ENCODE peak calls at places on chromosomes 16 and 17, in ten cellular contexts. O is stomach, B is transverse colon, U is Peyer's patch, Z is right lobe of liver, N is A549, A is breast epithelium, E is body of pancreas, Q is spleen, K is HCT116. S is an unnamed sample.

GRCh38 chr16:50281391-50282009 is 15.1 kb downstream of the ADCY7 start:
- DNase-seq in O (no peak), B (no peak), U (no peak), Z (peak), N (no peak), A (no peak), E (no peak), Q (peak), K (no peak), S (peak)

GRCh38 chr16:29148867-29149272 is 164.0 kb downstream of the LAT start:
- DNase-seq in O (peak), B (peak), U (peak), Z (peak), N (no peak), A (peak), E (no peak), Q (peak), K (no peak), S (no peak)

GRCh38 chr17:54085934-54086333 is 263.2 kb downstream of the KIF2B start:
- DNase-seq in O (no peak), B (no peak), U (no peak), Z (no peak), N (no peak), A (no peak), E (no peak), Q (no peak), K (no peak), S (no peak)

GRCh38 chr17:67180275-67180674 is 64.7 kb downstream of the HELZ start:
- DNase-seq in O (no peak), B (no peak), U (no peak), Z (no peak), N (no peak), A (no peak), E (no peak), Q (no peak), K (no peak), S (no peak)

GRCh38 chr17:79573196-79573929 is 37.5 kb downstream of the RBFOX3 start:
- DNase-seq in O (no peak), B (no peak), U (no peak), Z (no peak), N (peak), A (no peak), E (no peak), Q (peak), K (no peak), S (no peak)

GRCh38 chr17:59373879-59374495 is 42.5 kb downstream of the YPEL2 start:
- DNase-seq in O (no peak), B (no peak), U (no peak), Z (no peak), N (no peak), A (no peak), E (no peak), Q (no peak), K (no peak), S (no peak)

GRCh38 chr16:74774223-74775139 is at the start of gene FA2H:
- DNase-seq in O (peak), B (peak), U (peak), Z (peak), N (peak), A (peak), E (peak), Q (peak), K (peak), S (peak)

GRCh38 chr16:71421911-71422310 is 19.9 kb downstream of the TLE7 start:
- DNase-seq in O (no peak), B (peak), U (no peak), Z (no peak), N (peak), A (no peak), E (peak), Q (peak), K (peak), S (no peak)

GRCh38 chr17:12104831-12105230 is 84.2 kb downstream of the MAP2K4 start:
- DNase-seq in O (no peak), B (no peak), U (no peak), Z (no peak), N (no peak), A (no peak), E (no peak), Q (no peak), K (no peak), S (no peak)

GRCh38 chr17:68310141-68310540 is 18.8 kb downstream of the ARSG start:
- DNase-seq in O (no peak), B (no peak), U (no peak), Z (no peak), N (no peak), A (no peak), E (no peak), Q (no peak), K (peak), S (no peak)

GRCh38 chr17:34958438-34958837 is 2.8 kb downstream of the CCT6B start:
- DNase-seq in O (no peak), B (no peak), U (no peak), Z (no peak), N (no peak), A (no peak), E (no peak), Q (no peak), K (no peak), S (no peak)

DNA sequence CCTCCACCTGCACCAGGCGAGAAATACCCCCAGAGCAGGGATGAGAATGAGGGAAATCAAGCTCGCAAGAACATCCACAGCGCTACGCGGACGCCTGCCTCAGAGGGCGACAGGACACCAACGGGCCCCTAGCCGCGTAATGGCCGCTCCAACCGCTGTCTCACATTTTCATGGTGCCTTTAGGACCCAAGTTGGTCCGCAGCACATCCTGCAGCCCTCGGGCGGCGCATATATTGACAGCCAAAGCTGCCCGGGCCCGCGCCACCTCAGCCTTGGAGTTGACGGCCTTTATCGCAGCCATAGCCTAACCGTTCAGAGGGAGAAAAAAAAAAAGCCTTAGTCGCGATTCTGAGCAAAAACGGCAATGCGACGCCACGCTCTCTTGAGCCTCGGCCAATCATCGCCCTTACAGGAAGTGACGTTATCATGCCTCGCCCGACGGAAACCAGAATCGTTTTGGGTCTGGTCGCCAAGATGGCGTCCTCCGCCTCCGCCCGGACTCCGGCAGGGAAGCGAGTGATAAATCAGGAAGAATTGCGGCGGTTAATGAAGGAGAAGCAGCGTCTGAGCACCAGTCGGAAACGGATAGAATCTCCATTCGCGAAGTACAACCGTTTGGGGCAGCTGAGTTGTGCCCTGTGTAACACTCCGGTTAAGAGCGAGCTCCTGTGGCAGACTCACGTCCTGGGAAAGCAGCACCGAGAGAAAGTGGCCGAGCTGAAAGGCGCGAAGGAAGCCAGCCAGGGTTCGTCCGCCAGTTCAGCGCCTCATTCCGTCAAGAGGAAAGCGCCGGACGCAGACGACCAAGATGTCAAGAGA is at the start of the genes CCT6B and ZNF830:
- DNase-seq in O (peak), B (peak), U (peak), Z (peak), N (peak), A (peak), E (peak), Q (peak), K (peak), S (peak)
- TF ChIP-seq POLR2A in O (peak), B (peak), U (peak), Z (peak), N (peak), A (peak), E (peak), Q (peak), K (peak), S (peak)

GRCh38 chr17:45942284-45942683 is 47.9 kb downstream of the MAPT start:
- DNase-seq in O (peak), B (peak), U (no peak), Z (peak), N (no peak), A (peak), E (peak), Q (no peak), K (no peak), S (no peak)
- TF ChIP-seq POLR2A in O (no peak), B (no peak), U (no peak), Z (no peak), N (no peak), A (no peak), E (no peak), Q (no peak), K (no peak), S (no peak)

GRCh38 chr16:3168706-3169105 is 19.3 kb upstream of the OR1F1 start:
- DNase-seq in O (no peak), B (no peak), U (no peak), Z (no peak), N (no peak), A (no peak), E (no peak), Q (no peak), K (no peak), S (no peak)

GRCh38 chr16:3165111-3165822 is 22.7 kb upstream of the OR1F1 start:
- DNase-seq in O (no peak), B (no peak), U (no peak), Z (no peak), N (no peak), A (no peak), E (no peak), Q (peak), K (no peak), S (no peak)

GRCh38 chr16:3161235-3162018 is 26.6 kb upstream of the OR1F1 start:
- DNase-seq in O (no peak), B (peak), U (no peak), Z (no peak), N (peak), A (no peak), E (no peak), Q (peak), K (no peak), S (no peak)

GRCh38 chr16:3166505-3166886 is 21.5 kb upstream of the OR1F1 start:
- DNase-seq in O (no peak), B (no peak), U (no peak), Z (no peak), N (no peak), A (no peak), E (no peak), Q (no peak), K (no peak), S (no peak)

GRCh38 chr16:3164121-3164991 is 23.6 kb upstream of the OR1F1 start:
- DNase-seq in O (no peak), B (no peak), U (no peak), Z (no peak), N (no peak), A (no peak), E (no peak), Q (peak), K (no peak), S (no peak)
- TF ChIP-seq POLR2A in O (no peak), B (no peak), U (no peak), Z (no peak), N (no peak), A (no peak), E (no peak), Q (no peak), K (no peak), S (no peak)

GRCh38 chr17:40459646-40460584 is 16.7 kb downstream of the IGFBP4 start:
- DNase-seq in O (no peak), B (no peak), U (no peak), Z (no peak), N (peak), A (no peak), E (no peak), Q (no peak), K (no peak), S (no peak)

GRCh38 chr17:40460585-40460975 is 17.3 kb downstream of the IGFBP4 start:
- DNase-seq in O (no peak), B (no peak), U (no peak), Z (no peak), N (no peak), A (no peak), E (no peak), Q (no peak), K (no peak), S (no peak)

GRCh38 chr17:40461774-40462342 is 18.6 kb downstream of the IGFBP4 start:
- DNase-seq in O (no peak), B (no peak), U (no peak), Z (no peak), N (peak), A (no peak), E (no peak), Q (no peak), K (no peak), S (no peak)

GRCh38 chr17:40462343-40463121 is 19.3 kb downstream of the IGFBP4 start:
- DNase-seq in O (no peak), B (no peak), U (no peak), Z (no peak), N (peak), A (no peak), E (no peak), Q (no peak), K (no peak), S (no peak)

GRCh38 chr17:40461036-40461721 is 17.9 kb downstream of the IGFBP4 start:
- DNase-seq in O (no peak), B (no peak), U (no peak), Z (no peak), N (peak), A (no peak), E (no peak), Q (no peak), K (no peak), S (no peak)
- TF ChIP-seq POLR2A in O (no peak), B (no peak), U (no peak), Z (no peak), N (no peak), A (no peak), E (no peak), Q (no peak), K (no peak), S (no peak)

GRCh38 chr17:41679740-41680425 is 8.8 kb upstream of the EIF1 start:
- DNase-seq in O (no peak), B (no peak), U (no peak), Z (no peak), N (no peak), A (no peak), E (no peak), Q (no peak), K (no peak), S (no peak)

GRCh38 chr17:41681776-41682175 is 6.9 kb upstream of the EIF1 start:
- DNase-seq in O (no peak), B (no peak), U (no peak), Z (no peak), N (no peak), A (no peak), E (no peak), Q (no peak), K (no peak), S (no peak)

GRCh38 chr17:41678411-41678906 is 10.2 kb upstream of the EIF1 start:
- DNase-seq in O (no peak), B (no peak), U (no peak), Z (no peak), N (peak), A (no peak), E (no peak), Q (no peak), K (no peak), S (no peak)

GRCh38 chr17:41680426-41681040 is 8.2 kb upstream of the EIF1 start:
- DNase-seq in O (no peak), B (no peak), U (no peak), Z (no peak), N (no peak), A (no peak), E (no peak), Q (no peak), K (no peak), S (no peak)

GRCh38 chr17:41678907-41679739 is 9.6 kb upstream of the EIF1 start:
- DNase-seq in O (no peak), B (no peak), U (peak), Z (no peak), N (peak), A (no peak), E (no peak), Q (no peak), K (no peak), S (no peak)
- TF ChIP-seq POLR2A in O (no peak), B (no peak), U (no peak), Z (peak), N (no peak), A (no peak), E (no peak), Q (no peak), K (no peak), S (no peak)

DNA sequence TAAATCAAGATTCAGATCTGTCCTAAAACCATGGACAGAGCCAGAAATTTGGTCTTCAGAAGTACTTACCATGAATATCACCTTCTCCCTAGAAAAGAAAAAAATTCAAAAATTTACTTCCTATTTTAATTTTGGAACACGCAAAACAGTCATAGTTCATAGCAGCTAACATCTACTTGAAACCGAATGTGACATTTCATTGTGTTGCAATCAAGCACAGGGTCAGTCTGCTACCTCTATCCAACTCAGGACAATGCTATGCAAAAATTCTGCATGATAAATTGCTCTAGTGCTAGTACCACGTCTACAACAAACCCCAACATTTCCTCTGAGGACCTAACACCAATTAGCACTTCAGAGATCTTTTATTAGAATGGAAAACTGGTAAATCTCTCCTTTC is 7.7 kb downstream of the JPT1 start:
- DNase-seq in O (no peak), B (no peak), U (no peak), Z (no peak), N (no peak), A (no peak), E (no peak), Q (no peak), K (no peak), S (no peak)
- TF ChIP-seq POLR2A in O (no peak), B (no peak), U (no peak), Z (no peak), N (no peak), A (no peak), E (no peak), Q (no peak), K (no peak), S (no peak)

GRCh38 chr17:73091770-73092517 is 544 bp downstream of the SLC39A11 start:
- DNase-seq in O (peak), B (peak), U (no peak), Z (peak), N (peak), A (peak), E (peak), Q (peak), K (no peak), S (no peak)

GRCh38 chr17:73093286-73093685 is 798 bp upstream of the SLC39A11 start:
- DNase-seq in O (no peak), B (no peak), U (no peak), Z (no peak), N (no peak), A (no peak), E (no peak), Q (no peak), K (no peak), S (no peak)

GRCh38 chr17:73091410-73091769 is 1.1 kb downstream of the SLC39A11 start:
- DNase-seq in O (no peak), B (no peak), U (no peak), Z (no peak), N (no peak), A (no peak), E (no peak), Q (no peak), K (no peak), S (no peak)

GRCh38 chr17:73090396-73091202 is 1.9 kb downstream of the SLC39A11 start:
- DNase-seq in O (no peak), B (no peak), U (no peak), Z (peak), N (no peak), A (no peak), E (no peak), Q (no peak), K (no peak), S (no peak)

GRCh38 chr17:73092518-73093135 is at the start of gene SLC39A11:
- DNase-seq in O (peak), B (peak), U (peak), Z (peak), N (peak), A (peak), E (peak), Q (peak), K (peak), S (peak)
- TF ChIP-seq POLR2A in O (no peak), B (peak), U (peak), Z (peak), N (peak), A (peak), E (peak), Q (no peak), K (peak), S (peak)

GRCh38 chr16:47323241-47323640 is 137.6 kb downstream of the ITFG1 start:
- DNase-seq in O (no peak), B (no peak), U (no peak), Z (no peak), N (no peak), A (no peak), E (no peak), Q (no peak), K (no peak), S (no peak)

GRCh38 chr16:47316686-47317085 is 144.2 kb downstream of the ITFG1 start:
- DNase-seq in O (no peak), B (no peak), U (no peak), Z (no peak), N (no peak), A (no peak), E (no peak), Q (no peak), K (no peak), S (no peak)

GRCh38 chr16:47317465-47318240 is 143.2 kb downstream of the ITFG1 start:
- DNase-seq in O (no peak), B (no peak), U (no peak), Z (no peak), N (no peak), A (no peak), E (no peak), Q (no peak), K (no peak), S (no peak)

DNA sequence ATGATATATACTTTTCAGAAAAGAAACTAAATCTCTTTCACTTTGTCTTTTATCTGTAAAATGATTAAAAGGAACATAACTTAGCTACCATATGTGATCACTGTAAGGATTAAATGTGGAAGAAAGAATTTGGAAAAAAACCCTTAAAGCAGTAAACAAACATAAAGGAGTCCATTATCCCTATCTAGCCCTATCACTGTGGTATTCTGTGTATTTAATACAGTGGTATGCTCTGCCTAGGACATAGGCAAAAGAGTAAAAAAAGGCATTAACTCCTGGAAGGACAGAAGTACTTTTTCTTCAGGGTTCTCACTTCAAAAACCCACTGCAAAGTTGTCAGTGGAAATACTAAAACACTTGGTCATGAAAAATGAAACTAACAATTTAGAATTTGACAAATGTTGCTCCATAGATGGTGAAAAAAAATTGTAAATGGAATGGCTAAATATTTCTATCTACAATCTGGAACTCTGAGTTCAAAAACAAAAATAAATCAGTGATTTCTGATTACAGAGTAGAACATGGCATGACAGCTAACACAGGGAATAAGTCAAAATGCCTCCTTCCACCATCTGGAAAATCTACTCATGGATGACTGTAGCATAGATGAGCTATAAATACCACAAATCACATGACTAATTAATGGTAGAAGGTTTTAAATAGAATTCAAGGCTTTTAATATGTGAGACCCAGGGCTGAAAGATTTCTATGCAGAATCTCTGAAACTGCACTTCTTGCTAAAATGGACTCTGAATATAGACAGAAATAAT is 140.1 kb downstream of the ITFG1 start:
- DNase-seq in O (no peak), B (no peak), U (no peak), Z (no peak), N (no peak), A (no peak), E (no peak), Q (no peak), K (no peak), S (no peak)
- TF ChIP-seq POLR2A in O (no peak), B (no peak), U (no peak), Z (no peak), N (no peak), A (no peak), E (no peak), Q (no peak), K (no peak), S (no peak)

S was measured in GM12891.